ENCODE peak calls at places on chromosomes 1 and 21, in six cellular contexts. One of them, this sample, is unnamed.

GRCh38 chr1:206887701-206888100 is 9.5 kb upstream of the IL24 start:
- DNase-seq in fibroblast of lung: no peak
- DNase-seq in NCI-H1105: no peak
- DNase-seq in psoas muscle: no peak
- DNase-seq in BJ: no peak
- DNase-seq in IMR-90: peak; percentile 64
- DNase-seq in this sample: no peak

GRCh38 chr1:157978547-157979403 is 14.7 kb upstream of the KIRREL1 start:
- DNase-seq in NCI-H1105: no peak
- DNase-seq in IMR-90: no peak
- DNase-seq in fibroblast of lung: no peak
- DNase-seq in psoas muscle: no peak
- DNase-seq in BJ: no peak
- DNase-seq in this sample: no peak

GRCh38 chr1:24957808-24958752 is 28.0 kb upstream of the RUNX3 start:
- DNase-seq in psoas muscle: no peak
- DNase-seq in fibroblast of lung: no peak
- DNase-seq in BJ: no peak
- DNase-seq in IMR-90: no peak
- DNase-seq in NCI-H1105: no peak
- DNase-seq in this sample: no peak

GRCh38 chr1:223756002-223756775 is 43.9 kb downstream of the CAPN2 start:
- DNase-seq in NCI-H1105: no peak
- DNase-seq in psoas muscle: no peak
- DNase-seq in IMR-90: no peak
- DNase-seq in BJ: no peak
- DNase-seq in fibroblast of lung: no peak
- DNase-seq in this sample: no peak

GRCh38 chr1:218384576-218384975 is 39.4 kb downstream of the TGFB2 start:
- DNase-seq in fibroblast of lung: peak; percentile 79
- DNase-seq in IMR-90: peak; percentile 65
- DNase-seq in BJ: no peak
- DNase-seq in psoas muscle: no peak
- DNase-seq in NCI-H1105: no peak
- DNase-seq in this sample: peak; percentile 42

GRCh38 chr1:24964811-24965570 is 34.9 kb upstream of the RUNX3 start:
- DNase-seq in NCI-H1105: no peak
- DNase-seq in fibroblast of lung: peak; percentile 94
- DNase-seq in BJ: no peak
- DNase-seq in IMR-90: peak; percentile 50
- DNase-seq in psoas muscle: peak; percentile 34
- DNase-seq in this sample: no peak

GRCh38 chr1:174797398-174797797 is 202.3 kb upstream of the CACYBP start:
- DNase-seq in IMR-90: no peak
- DNase-seq in NCI-H1105: no peak
- DNase-seq in fibroblast of lung: no peak
- DNase-seq in BJ: no peak
- DNase-seq in psoas muscle: no peak
- DNase-seq in this sample: no peak

GRCh38 chr1:13730751-13731482 is 30.9 kb downstream of the PRDM2 start:
- DNase-seq in BJ: no peak
- DNase-seq in IMR-90: peak; percentile 53
- DNase-seq in psoas muscle: peak; percentile 27
- DNase-seq in fibroblast of lung: peak; percentile 74
- DNase-seq in NCI-H1105: no peak
- DNase-seq in this sample: peak; percentile 65

GRCh38 chr1:10694633-10695627 is 101.5 kb downstream of the CASZ1 start:
- DNase-seq in BJ: peak; percentile 23
- DNase-seq in psoas muscle: peak; percentile 92
- DNase-seq in IMR-90: peak; percentile 74
- DNase-seq in fibroblast of lung: peak; percentile 84
- DNase-seq in NCI-H1105: peak; percentile 89
- DNase-seq in this sample: peak; percentile 55

GRCh38 chr1:60765204-60765603 is 317.2 kb upstream of the NFIA start:
- DNase-seq in psoas muscle: no peak
- DNase-seq in BJ: no peak
- DNase-seq in fibroblast of lung: peak; percentile 11
- DNase-seq in NCI-H1105: peak; percentile 15
- DNase-seq in IMR-90: no peak
- DNase-seq in this sample: peak; percentile 20

GRCh38 chr1:151992345-151993083 is 1.1 kb downstream of the S100A10 start:
- DNase-seq in psoas muscle: peak; percentile 89
- DNase-seq in NCI-H1105: peak; percentile 18
- DNase-seq in IMR-90: peak; percentile 87
- DNase-seq in fibroblast of lung: peak; percentile 96
- DNase-seq in BJ: peak; percentile 82
- DNase-seq in this sample: peak; percentile 98

GRCh38 chr21:45114475-45114874 is 40.1 kb downstream of the ADARB1 start:
- DNase-seq in fibroblast of lung: no peak
- DNase-seq in NCI-H1105: no peak
- DNase-seq in BJ: no peak
- DNase-seq in psoas muscle: no peak
- DNase-seq in IMR-90: no peak
- DNase-seq in this sample: no peak

GRCh38 chr1:200409203-200409760 is 554 bp downstream of the ZNF281 start:
- DNase-seq in psoas muscle: peak; percentile 48
- DNase-seq in IMR-90: peak; percentile 33
- DNase-seq in fibroblast of lung: peak; percentile 46
- DNase-seq in BJ: no peak
- DNase-seq in NCI-H1105: no peak
- DNase-seq in this sample: no peak

GRCh38 chr1:227003163-227003562 is 63.1 kb downstream of the COQ8A start:
- DNase-seq in IMR-90: no peak
- DNase-seq in BJ: no peak
- DNase-seq in fibroblast of lung: no peak
- DNase-seq in psoas muscle: no peak
- DNase-seq in NCI-H1105: no peak
- DNase-seq in this sample: no peak

GRCh38 chr1:43363283-43363934 is 4.4 kb downstream of the ELOVL1 start:
- DNase-seq in fibroblast of lung: no peak
- DNase-seq in IMR-90: no peak
- DNase-seq in psoas muscle: no peak
- DNase-seq in BJ: no peak
- DNase-seq in NCI-H1105: no peak
- DNase-seq in this sample: no peak

GRCh38 chr1:109773900-109774485 is 10.3 kb upstream of the EPS8L3 start:
- DNase-seq in NCI-H1105: no peak
- DNase-seq in IMR-90: no peak
- DNase-seq in BJ: no peak
- DNase-seq in psoas muscle: no peak
- DNase-seq in fibroblast of lung: no peak
- DNase-seq in this sample: no peak

GRCh38 chr1:156528231-156528630 is 27.7 kb upstream of the MEF2D start:
- DNase-seq in IMR-90: no peak
- DNase-seq in BJ: no peak
- DNase-seq in NCI-H1105: no peak
- DNase-seq in fibroblast of lung: no peak
- DNase-seq in psoas muscle: no peak
- DNase-seq in this sample: no peak

GRCh38 chr1:7264101-7264500 is 478.8 kb downstream of the CAMTA1 start:
- DNase-seq in BJ: no peak
- DNase-seq in IMR-90: no peak
- DNase-seq in NCI-H1105: no peak
- DNase-seq in psoas muscle: no peak
- DNase-seq in fibroblast of lung: no peak
- DNase-seq in this sample: no peak

GRCh38 chr21:28421716-28422480 is 570.8 kb downstream of the LTN1 start:
- DNase-seq in psoas muscle: no peak
- DNase-seq in BJ: peak; percentile 87
- DNase-seq in fibroblast of lung: peak; percentile 30
- DNase-seq in IMR-90: peak; percentile 78
- DNase-seq in NCI-H1105: no peak
- DNase-seq in this sample: no peak

This sample was measured in kidney glomerular epithelial cell.